ENCODE peak calls at places on chromosomes 5 and 9, in seven cellular contexts. I is brain microvascular endothelial cell, C is left ventricle myocardium inferior, E is AG09309, K is tibial artery, U is esophagus squamous epithelium, N is keratinocyte. Q is an unnamed sample.

GRCh38 chr5:77301447-77301878 is 91.0 kb downstream of the PDE8B start:
- DNase-seq in I (peak), C (no peak), E (peak), K (no peak), U (no peak), N (no peak), Q (peak)

GRCh38 chr9:76730795-76731194 is 33.4 kb upstream of the PCA3 start:
- DNase-seq in I (no peak), C (no peak), E (no peak), K (no peak), U (no peak), N (no peak), Q (no peak)

GRCh38 chr9:80500300-80500699 is 928.5 kb downstream of the TLE4 start:
- DNase-seq in I (no peak), C (no peak), E (no peak), K (no peak), U (no peak), N (no peak), Q (no peak)

GRCh38 chr9:124782661-124783574 is 6.0 kb downstream of the OLFML2A start:
- DNase-seq in I (no peak), C (no peak), E (no peak), K (peak), U (no peak), N (no peak), Q (no peak)

GRCh38 chr5:87241555-87241954 is 26.1 kb upstream of the RASA1 start:
- DNase-seq in I (no peak), C (no peak), E (no peak), K (no peak), U (no peak), N (no peak), Q (no peak)

GRCh38 chr5:168874713-168875380 is 295.7 kb upstream of the PANK3 start:
- DNase-seq in I (peak), C (no peak), E (no peak), K (no peak), U (no peak), N (no peak), Q (no peak)

GRCh38 chr5:173328896-173329369 is 719 bp upstream of the STC2 start:
- DNase-seq in I (peak), C (no peak), E (no peak), K (no peak), U (no peak), N (no peak), Q (peak)

GRCh38 chr5:179378116-179378440 is 32.8 kb upstream of the ADAMTS2 start:
- DNase-seq in I (no peak), C (no peak), E (no peak), K (no peak), U (no peak), N (no peak), Q (no peak)

GRCh38 chr9:95796029-95796428 is 79.5 kb upstream of the ERCC6L2 start:
- DNase-seq in I (no peak), C (no peak), E (no peak), K (no peak), U (no peak), N (no peak), Q (no peak)

GRCh38 chr9:126694206-126695081 is 80.7 kb downstream of the LMX1B start:
- DNase-seq in I (no peak), C (no peak), E (no peak), K (no peak), U (no peak), N (peak), Q (no peak)

GRCh38 chr5:140117523-140117922 is 3.6 kb downstream of the PURA start:
- DNase-seq in I (no peak), C (no peak), E (no peak), K (no peak), U (no peak), N (no peak), Q (no peak)
- H3K4me3 ChIP-seq in I (no peak), C (no peak), E (no peak), K (no peak), U (no peak), N (no peak), Q (no peak)

GRCh38 chr5:161863259-161863658 is 15.3 kb downstream of the GABRA1 start:
- DNase-seq in I (no peak), C (no peak), E (no peak), K (no peak), U (no peak), N (no peak), Q (no peak)
- H3K4me3 ChIP-seq in I (no peak), C (no peak), E (no peak), K (no peak), U (no peak), N (no peak), Q (no peak)

GRCh38 chr5:1667648-1668140 is 131.9 kb downstream of the MRPL36 start:
- DNase-seq in I (no peak), C (no peak), E (no peak), K (peak), U (no peak), N (no peak), Q (no peak)
- H3K4me3 ChIP-seq in I (no peak), C (peak), E (no peak), K (peak), U (peak), N (no peak), Q (no peak)

GRCh38 chr9:129623331-129623730 is 2.4 kb upstream of the C9orf50 start:
- DNase-seq in I (peak), C (no peak), E (peak), K (no peak), U (no peak), N (no peak), Q (no peak)

GRCh38 chr9:129620669-129621295 is at the start of gene C9orf50:
- DNase-seq in I (no peak), C (no peak), E (no peak), K (no peak), U (no peak), N (no peak), Q (no peak)

GRCh38 chr9:129624168-129624759 is 1.7 kb upstream of the NTMT1 start:
- DNase-seq in I (peak), C (no peak), E (no peak), K (peak), U (no peak), N (no peak), Q (no peak)

GRCh38 chr9:129617167-129617566 is 3.7 kb downstream of the C9orf50 start:
- DNase-seq in I (peak), C (no peak), E (no peak), K (no peak), U (no peak), N (peak), Q (no peak)

GRCh38 chr9:129619787-129620668 is 873 bp downstream of the C9orf50 start:
- DNase-seq in I (no peak), C (no peak), E (no peak), K (no peak), U (no peak), N (no peak), Q (no peak)
- H3K4me3 ChIP-seq in I (peak), C (peak), E (peak), K (peak), U (peak), N (peak), Q (peak)

GRCh38 chr9:106861585-106862114 is 1.3 kb upstream of the ZNF462 start:
- DNase-seq in I (no peak), C (no peak), E (no peak), K (no peak), U (no peak), N (no peak), Q (no peak)
- H3K4me3 ChIP-seq in I (peak), C (peak), E (peak), K (peak), U (peak), N (peak), Q (peak)

GRCh38 chr9:137668203-137668602 is 49.4 kb downstream of the EHMT1 start:
- DNase-seq in I (no peak), C (no peak), E (no peak), K (no peak), U (no peak), N (no peak), Q (no peak)

GRCh38 chr9:137665697-137666504 is 47.1 kb downstream of the EHMT1 start:
- DNase-seq in I (peak), C (no peak), E (no peak), K (no peak), U (no peak), N (no peak), Q (no peak)

GRCh38 chr9:137666950-137667670 is 48.3 kb downstream of the EHMT1 start:
- DNase-seq in I (no peak), C (no peak), E (no peak), K (no peak), U (no peak), N (no peak), Q (no peak)

GRCh38 chr9:137665226-137665625 is 46.4 kb downstream of the EHMT1 start:
- DNase-seq in I (no peak), C (no peak), E (no peak), K (no peak), U (no peak), N (no peak), Q (no peak)

DNA sequence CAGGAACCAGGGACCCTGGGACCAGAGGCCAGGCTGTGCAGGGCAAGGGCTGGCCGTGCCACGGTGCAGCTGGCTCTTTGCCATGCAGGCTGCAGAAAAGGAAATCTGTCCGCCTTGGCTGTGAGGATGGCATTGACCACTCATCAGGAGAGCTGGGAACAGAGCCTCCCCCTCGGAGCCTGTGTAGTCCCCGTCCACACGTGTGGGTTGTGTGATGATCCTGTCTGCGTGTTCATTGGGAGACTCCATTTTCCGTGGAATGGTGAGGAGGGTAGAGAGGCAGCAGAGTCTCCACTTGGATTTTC is 47.7 kb downstream of the EHMT1 start:
- DNase-seq in I (no peak), C (peak), E (no peak), K (no peak), U (no peak), N (no peak), Q (no peak)
- H3K4me3 ChIP-seq in I (no peak), C (no peak), E (no peak), K (no peak), U (no peak), N (no peak), Q (no peak)

DNA sequence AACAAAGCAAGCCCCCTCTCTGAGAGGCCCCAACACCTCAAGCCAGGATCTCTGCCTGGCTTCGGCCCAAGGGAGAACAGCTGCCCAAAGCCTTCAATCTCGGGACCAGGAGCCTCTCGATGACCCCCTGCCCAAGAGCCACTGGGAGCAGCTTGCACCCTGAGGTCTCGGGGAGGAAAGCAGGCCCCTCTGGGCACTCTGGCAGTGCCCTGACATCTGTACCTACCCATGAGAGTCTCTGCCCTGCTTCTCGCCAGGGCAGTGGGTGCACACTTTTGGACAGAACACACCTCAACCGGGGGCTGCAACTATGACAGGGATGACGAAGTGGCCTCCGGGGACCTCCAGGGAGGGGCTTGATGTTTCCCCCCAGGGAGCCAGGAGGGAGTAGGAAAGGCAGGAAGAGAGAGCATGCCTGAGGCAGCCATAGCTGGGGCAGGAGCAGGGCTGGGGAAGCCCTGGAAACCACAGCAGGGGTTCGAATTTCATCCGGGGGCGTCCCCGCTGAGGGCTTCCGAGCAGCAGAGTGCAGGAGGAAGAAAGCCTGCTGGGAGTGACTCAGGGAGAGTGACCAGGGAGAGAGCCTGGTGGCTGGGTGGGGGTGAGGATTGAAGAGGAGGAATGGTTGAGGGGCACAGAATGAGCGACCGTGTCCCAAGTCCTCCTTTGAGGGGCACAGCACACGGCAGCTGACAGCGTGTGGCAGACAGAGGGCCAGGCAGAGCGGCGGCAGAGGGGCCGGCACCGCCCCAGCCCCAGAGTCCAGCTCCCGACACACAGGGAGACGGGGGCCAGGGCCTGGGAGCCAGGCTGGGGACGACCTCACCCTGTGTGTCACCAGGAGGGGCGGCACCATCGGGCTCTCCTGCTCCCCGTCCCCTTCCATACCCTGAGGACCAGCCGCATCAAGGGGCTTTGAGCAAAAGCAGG is 1.8 kb downstream of the LPCAT1 start:
- DNase-seq in I (peak), C (no peak), E (peak), K (peak), U (no peak), N (no peak), Q (peak)
- H3K4me3 ChIP-seq in I (peak), C (peak), E (peak), K (peak), U (peak), N (peak), Q (peak)

DNA sequence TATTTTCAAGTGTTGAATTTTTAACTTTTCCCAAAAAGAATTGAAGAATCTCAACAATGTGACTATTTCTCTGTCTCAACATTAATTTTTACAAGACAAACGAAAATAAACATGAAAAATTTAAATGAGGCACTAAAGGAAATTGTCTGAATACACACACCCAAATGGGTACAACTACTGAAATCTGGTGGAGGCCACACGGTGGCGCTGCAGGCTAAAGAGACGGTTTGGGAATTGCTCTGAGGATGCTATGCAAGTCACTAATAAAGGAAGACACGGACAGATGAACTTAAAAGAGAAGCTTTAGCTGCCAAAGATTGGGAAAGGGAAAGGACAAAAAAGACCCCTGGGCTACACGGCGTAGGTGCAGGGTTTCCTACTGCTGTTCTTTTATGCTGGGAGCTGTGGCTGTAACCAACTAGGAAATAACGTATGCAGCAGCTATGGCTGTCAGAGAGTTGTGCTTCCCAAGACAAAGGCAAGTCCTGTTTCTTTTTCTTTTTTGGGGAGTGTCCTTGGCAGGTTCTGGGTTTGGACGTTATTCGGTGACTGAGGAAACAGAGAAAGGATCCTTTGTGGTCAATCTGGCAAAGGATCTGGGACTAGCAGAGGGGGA is at the start of gene PCDHB10:
- DNase-seq in I (no peak), C (no peak), E (no peak), K (no peak), U (no peak), N (no peak), Q (no peak)
- H3K4me3 ChIP-seq in I (no peak), C (no peak), E (peak), K (peak), U (no peak), N (no peak), Q (peak)

Q was measured in skeletal muscle cell.